ENCODE peak calls at places on chromosomes 5 and 9, in ten cellular contexts. R is NCI-H1694; B is neuronal stem cell; O is SK-N-SH; H is C1 segment of cervical spinal cord; I is CD4-positive, alpha-beta memory T cell; U is adipocyte; G is glutamatergic neuron; V is NCI-H146; X is activated CD8-positive, alpha-beta T cell treated with anti-CD3 and anti-CD28 coated beads for 36 hours. F is an unnamed sample.

GRCh38 chr5:65790371-65791163 is 68.6 kb downstream of the NLN start:
- DNase-seq in I (no peak), X (peak), R (no peak), U (no peak), B (no peak), H (no peak), G (no peak), O (no peak), V (no peak), F (no peak)

GRCh38 chr5:56876325-56876724 is 33.1 kb upstream of the SETD9 start:
- DNase-seq in O (no peak), U (no peak), R (no peak), V (no peak), G (no peak), X (no peak), H (no peak), B (no peak), I (no peak), F (no peak)

GRCh38 chr9:126805546-126806262 is 864 bp downstream of the ZBTB43 start:
- DNase-seq in X (peak), G (peak), B (no peak), H (no peak), R (no peak), U (peak), O (no peak), I (peak), V (no peak), F (peak)

GRCh38 chr9:91758491-91758981 is 191.5 kb downstream of the ROR2 start:
- DNase-seq in R (peak), I (no peak), H (no peak), B (peak), G (peak), V (no peak), X (peak), U (peak), O (peak), F (no peak)

GRCh38 chr5:134547999-134548626 is 22.6 kb downstream of the JADE2 start:
- DNase-seq in X (no peak), O (no peak), B (no peak), I (peak), U (no peak), R (no peak), V (no peak), G (no peak), H (no peak), F (no peak)

GRCh38 chr9:110580850-110581249 is 1.3 kb upstream of the SVEP1 start:
- DNase-seq in I (no peak), O (no peak), H (no peak), B (no peak), X (no peak), G (no peak), V (no peak), R (no peak), U (peak), F (no peak)

GRCh38 chr5:1564182-1564748 is 40.5 kb upstream of the LPCAT1 start:
- DNase-seq in R (no peak), G (no peak), I (no peak), X (no peak), O (no peak), V (no peak), B (no peak), U (no peak), H (no peak), F (no peak)

GRCh38 chr9:126927419-126927818 is 12.8 kb downstream of the RALGPS1 start:
- DNase-seq in I (no peak), O (no peak), X (no peak), R (no peak), U (no peak), G (no peak), H (no peak), B (no peak), V (no peak), F (no peak)

GRCh38 chr9:130327781-130328348 is 62.3 kb downstream of the HMCN2 start:
- DNase-seq in O (peak), R (peak), U (peak), X (no peak), B (no peak), V (no peak), I (no peak), G (no peak), H (no peak), F (no peak)

GRCh38 chr5:29214821-29215220 is 1978.7 kb upstream of the CDH6 start:
- DNase-seq in X (no peak), V (no peak), U (no peak), B (no peak), R (no peak), I (no peak), G (no peak), H (no peak), O (no peak), F (no peak)

GRCh38 chr9:109013678-109014145 is 413 bp upstream of the CTNNAL1 start:
- DNase-seq in H (no peak), U (peak), B (no peak), X (no peak), I (no peak), G (no peak), V (no peak), R (peak), O (no peak), F (peak)

GRCh38 chr9:133897675-133898074 is 94.4 kb downstream of the VAV2 start:
- DNase-seq in I (no peak), R (no peak), B (no peak), X (no peak), V (no peak), U (no peak), O (peak), G (no peak), H (no peak), F (no peak)

GRCh38 chr5:75363111-75363510 is 26.1 kb downstream of the HMGCR start:
- DNase-seq in I (no peak), G (peak), X (no peak), H (no peak), R (no peak), V (no peak), O (no peak), B (no peak), U (no peak), F (no peak)

GRCh38 chr9:130003943-130004552 is 38.9 kb downstream of the FNBP1 start:
- DNase-seq in I (no peak), H (no peak), R (no peak), U (no peak), X (no peak), O (no peak), B (no peak), V (no peak), G (no peak), F (no peak)

GRCh38 chr5:76855961-76856360 is 6.1 kb downstream of the S100Z start:
- DNase-seq in G (no peak), H (no peak), V (no peak), O (no peak), I (no peak), X (peak), B (no peak), U (no peak), R (no peak), F (no peak)

GRCh38 chr9:136052433-136052880 is 42.6 kb downstream of the NACC2 start:
- DNase-seq in U (peak), G (no peak), I (no peak), X (no peak), B (no peak), O (no peak), R (no peak), V (no peak), H (peak), F (peak)

GRCh38 chr9:136052991-136053756 is 41.9 kb downstream of the NACC2 start:
- DNase-seq in O (peak), X (no peak), B (no peak), U (peak), H (no peak), R (no peak), G (no peak), V (no peak), I (no peak), F (peak)

GRCh38 chr5:172801184-172801671 is 30.2 kb upstream of the DUSP1 start:
- DNase-seq in V (no peak), I (no peak), R (no peak), U (peak), X (no peak), B (no peak), H (no peak), G (no peak), O (no peak), F (no peak)

GRCh38 chr9:136342191-136343120 is 15.1 kb downstream of the GPSM1 start:
- DNase-seq in I (peak), G (peak), X (peak), U (peak), B (peak), O (peak), H (peak), R (no peak), V (no peak), F (peak)

GRCh38 chr5:73748510-73749410 is 122.8 kb downstream of the ARHGEF28 start:
- DNase-seq in X (no peak), U (peak), O (peak), I (no peak), V (no peak), R (no peak), G (no peak), H (no peak), B (no peak), F (no peak)

GRCh38 chr9:2465921-2466460 is 155.6 kb upstream of the VLDLR start:
- DNase-seq in U (no peak), R (no peak), O (no peak), X (peak), V (peak), B (no peak), G (no peak), I (no peak), H (no peak), F (no peak)

GRCh38 chr9:112334319-112334828 is 955 bp upstream of the PTBP3 start:
- DNase-seq in B (no peak), X (peak), H (no peak), O (no peak), U (peak), I (peak), G (no peak), V (no peak), R (peak), F (no peak)

GRCh38 chr5:161165998-161166660 is 314.1 kb upstream of the ATP10B start:
- DNase-seq in B (no peak), U (no peak), H (no peak), I (peak), O (no peak), X (no peak), R (no peak), G (no peak), V (no peak), F (no peak)

GRCh38 chr9:132008871-132009812 is 70.5 kb downstream of the MED27 start:
- DNase-seq in O (no peak), H (no peak), B (no peak), U (no peak), G (no peak), R (no peak), I (no peak), V (no peak), X (no peak), F (no peak)

GRCh38 chr9:35996358-35996970 is 38.5 kb upstream of the OR2S2 start:
- DNase-seq in G (no peak), R (no peak), V (no peak), I (no peak), H (no peak), B (no peak), U (peak), O (no peak), X (no peak), F (peak)

GRCh38 chr9:33942471-33943083 is 106.1 kb downstream of the UBAP2 start:
- DNase-seq in I (no peak), B (no peak), X (no peak), V (no peak), O (no peak), H (no peak), R (no peak), G (no peak), U (peak), F (no peak)

GRCh38 chr5:159199225-159199624 is 10.1 kb downstream of the RNF145 start:
- DNase-seq in G (no peak), R (no peak), H (no peak), V (no peak), I (no peak), X (no peak), U (no peak), B (no peak), O (no peak), F (no peak)

GRCh38 chr9:14236586-14236985 is 77.4 kb downstream of the NFIB start:
- DNase-seq in G (no peak), H (no peak), B (no peak), R (no peak), I (no peak), O (no peak), U (no peak), X (no peak), V (no peak), F (no peak)

GRCh38 chr9:107363511-107364182 is 80.6 kb downstream of the RAD23B start:
- DNase-seq in R (no peak), B (no peak), I (no peak), X (no peak), O (peak), U (no peak), V (peak), H (no peak), G (peak), F (peak)

GRCh38 chr5:97231025-97231636 is 48.1 kb upstream of the RIOK2 start:
- DNase-seq in V (peak), G (no peak), X (peak), U (peak), H (no peak), I (no peak), B (peak), R (peak), O (peak), F (peak)

GRCh38 chr9:34993502-34994428 is 4.2 kb downstream of the DNAJB5 start:
- DNase-seq in H (peak), G (peak), R (no peak), B (no peak), U (peak), O (peak), I (no peak), X (peak), V (peak), F (peak)

GRCh38 chr9:107894572-107895261 is 405.1 kb upstream of the KLF4 start:
- DNase-seq in R (no peak), O (peak), X (no peak), V (no peak), H (no peak), U (peak), I (no peak), G (no peak), B (no peak), F (no peak)

GRCh38 chr5:67173959-67174358 is 22.6 kb downstream of the CD180 start:
- DNase-seq in H (no peak), B (no peak), X (no peak), R (no peak), I (no peak), O (no peak), V (no peak), G (no peak), U (no peak), F (no peak)

GRCh38 chr9:76654575-76654974 is 109.7 kb upstream of the PCA3 start:
- DNase-seq in B (no peak), I (no peak), O (no peak), H (no peak), G (no peak), R (no peak), X (no peak), V (no peak), U (peak), F (no peak)

GRCh38 chr5:34452170-34452828 is 203.8 kb upstream of the RAI14 start:
- DNase-seq in U (peak), V (peak), R (peak), O (no peak), B (no peak), G (no peak), I (no peak), X (no peak), H (no peak), F (no peak)

GRCh38 chr9:17859987-17860386 is 281.1 kb downstream of the SH3GL2 start:
- DNase-seq in G (no peak), O (no peak), U (no peak), X (no peak), H (no peak), V (no peak), B (no peak), I (no peak), R (no peak), F (no peak)

GRCh38 chr9:137724114-137724445 is 105.3 kb downstream of the EHMT1 start:
- DNase-seq in B (peak), I (no peak), O (no peak), H (no peak), X (peak), G (no peak), U (peak), R (no peak), V (no peak), F (no peak)